ENCODE peak calls at places on chromosomes 5 and 9, in nine cellular contexts. A is COR-L47, U is HEK293T, J is coronary artery, H is H54, Q is glomerular endothelial cell, F is stromal cell of bone marrow, I is NCI-H774, T is HCEC 1CT. E is an unnamed sample.

GRCh38 chr9:96141666-96142065 is 160.3 kb downstream of the HSD17B3 start:
- DNase-seq in F (no peak), U (no peak), I (no peak), A (no peak), J (no peak), H (no peak), Q (no peak), T (peak; percentile 81), E (no peak)

GRCh38 chr9:2043881-2044462 is 28.8 kb downstream of the SMARCA2 start:
- DNase-seq in A (no peak), I (no peak), T (no peak), Q (no peak), F (no peak), H (no peak), J (no peak), U (no peak), E (no peak)

GRCh38 chr5:157529002-157529401 is 46.6 kb downstream of the ADAM19 start:
- DNase-seq in I (no peak), J (peak; percentile 1), T (no peak), Q (no peak), F (no peak), H (no peak), A (no peak), U (no peak), E (no peak)

GRCh38 chr5:140174472-140175366 is at the start of gene CYSTM1:
- DNase-seq in F (peak; percentile 89), Q (no peak), T (peak; percentile 89), I (peak; percentile 96), J (peak; percentile 98), A (peak; percentile 97), H (peak; percentile 88), U (peak; percentile 95), E (peak; percentile 90)

GRCh38 chr5:79562351-79563246 is 48.7 kb upstream of the HOMER1 start:
- DNase-seq in F (peak; percentile 90), J (no peak), A (no peak), U (no peak), T (peak; percentile 53), H (no peak), I (no peak), Q (no peak), E (peak; percentile 30)

GRCh38 chr9:108543251-108543768 is 312.5 kb downstream of the ACTL7B start:
- DNase-seq in T (peak; percentile 77), U (no peak), Q (no peak), I (no peak), H (peak; percentile 90), J (no peak), F (no peak), A (no peak), E (peak; percentile 57)

GRCh38 chr5:95609711-95610110 is 10.2 kb upstream of the GPR150 start:
- DNase-seq in A (no peak), T (peak; percentile 31), H (no peak), F (no peak), U (no peak), Q (no peak), I (no peak), J (no peak), E (no peak)

GRCh38 chr9:75788006-75788634 is 102.4 kb upstream of the PCSK5 start:
- DNase-seq in H (no peak), Q (no peak), T (no peak), A (no peak), F (peak; percentile 56), I (no peak), J (no peak), U (no peak), E (no peak)

GRCh38 chr9:20356392-20357206 is 265.7 kb downstream of the MLLT3 start:
- DNase-seq in U (peak; percentile 83), A (peak; percentile 58), Q (peak; percentile 82), T (peak; percentile 89), J (no peak), I (peak; percentile 60), F (peak; percentile 80), H (peak; percentile 28), E (peak; percentile 82)

GRCh38 chr5:35308391-35308790 is 78.1 kb upstream of the PRLR start:
- DNase-seq in A (no peak), T (no peak), Q (no peak), H (no peak), J (no peak), U (no peak), I (peak; percentile 36), F (no peak), E (no peak)

GRCh38 chr5:119453045-119453383 is 717 bp downstream of the HSD17B4 start:
- DNase-seq in U (no peak), T (peak; percentile 5), F (peak; percentile 11), I (no peak), A (no peak), H (no peak), Q (no peak), J (no peak), E (no peak)

GRCh38 chr5:181044093-181044599 is 4.1 kb downstream of the BTNL9 start:
- DNase-seq in U (no peak), J (no peak), H (no peak), A (no peak), Q (no peak), T (no peak), F (no peak), I (no peak), E (no peak)

GRCh38 chr5:76451046-76451701 is 48.1 kb downstream of the IQGAP2 start:
- DNase-seq in I (no peak), Q (no peak), T (no peak), H (no peak), A (no peak), J (no peak), U (no peak), F (no peak), E (no peak)

GRCh38 chr5:133824661-133825254 is 143.7 kb downstream of the C5orf15 start:
- DNase-seq in U (no peak), H (no peak), F (no peak), T (no peak), J (no peak), Q (no peak), A (no peak), I (no peak), E (no peak)

GRCh38 chr5:126120939-126121338 is 302.3 kb upstream of the GRAMD2B start:
- DNase-seq in F (no peak), T (no peak), U (no peak), I (no peak), Q (no peak), J (no peak), A (no peak), H (no peak), E (no peak)

GRCh38 chr5:61330879-61331406 is 1.1 kb upstream of the ZSWIM6 start:
- DNase-seq in Q (no peak), U (peak; percentile 34), J (peak; percentile 83), T (peak; percentile 82), I (peak; percentile 64), F (peak; percentile 57), A (peak; percentile 74), H (peak; percentile 54), E (no peak)

GRCh38 chr9:114034176-114034575 is 43.9 kb downstream of the AMBP start:
- DNase-seq in I (no peak), T (no peak), H (no peak), U (no peak), F (no peak), A (no peak), Q (no peak), J (peak; percentile 59), E (peak; percentile 4)